ENCODE peak calls at places on chromosome 5, in seven cellular contexts. N, X, R, C, H, K and L are unnamed samples.

GRCh38 chr5:64838376-64838775 is 69.6 kb downstream of the CWC27 start:
- DNase-seq in X (no peak), H (no peak), N (no peak), C (no peak), K (peak; percentile 68), R (no peak), L (peak; percentile 52)

GRCh38 chr5:115551415-115551814 is 6.8 kb upstream of the FEM1C start:
- DNase-seq in N (no peak), K (no peak), H (peak; percentile 29), R (no peak), C (no peak), X (no peak), L (no peak)

GRCh38 chr5:116436674-116437350 is 137.8 kb downstream of the SEMA6A start:
- DNase-seq in K (no peak), C (no peak), N (no peak), R (no peak), X (no peak), H (no peak), L (no peak)

GRCh38 chr5:103774736-103775135 is 212.1 kb upstream of the NUDT12 start:
- DNase-seq in H (peak; percentile 9), C (no peak), R (no peak), X (no peak), N (no peak), K (peak; percentile 5), L (no peak)

GRCh38 chr5:160083012-160083436 is 36.2 kb downstream of the PWWP2A start:
- DNase-seq in N (no peak), X (no peak), K (peak; percentile 81), C (no peak), R (no peak), H (peak; percentile 42), L (peak; percentile 79)

GRCh38 chr5:35229076-35230042 is 928 bp downstream of the PRLR start:
- DNase-seq in R (no peak), K (no peak), N (peak; percentile 34), X (no peak), C (no peak), H (peak; percentile 23), L (no peak)

GRCh38 chr5:159911349-159911748 is 4.9 kb upstream of the ADRA1B start:
- DNase-seq in K (no peak), N (no peak), X (no peak), R (no peak), H (peak; percentile 84), C (no peak), L (no peak)

GRCh38 chr5:52738095-52738506 is 49.6 kb upstream of the ITGA1 start:
- DNase-seq in R (no peak), K (peak; percentile 71), X (no peak), N (no peak), H (no peak), C (no peak), L (peak; percentile 21)

GRCh38 chr5:3311443-3311842 is 284.2 kb upstream of the IRX1 start:
- DNase-seq in X (no peak), R (no peak), C (no peak), K (no peak), N (no peak), H (no peak), L (no peak)

GRCh38 chr5:156963125-156963524 is at the start of gene TIMD4:
- DNase-seq in R (no peak), C (no peak), H (no peak), N (no peak), K (no peak), X (no peak), L (no peak)

GRCh38 chr5:135498662-135498995 is 37.1 kb downstream of the NEUROG1 start:
- DNase-seq in N (no peak), R (no peak), K (no peak), X (no peak), C (no peak), H (no peak), L (no peak)

GRCh38 chr5:114319821-114320220 is 42.0 kb upstream of the KCNN2 start:
- DNase-seq in R (no peak), N (no peak), H (no peak), K (peak; percentile 82), X (no peak), C (no peak), L (peak; percentile 94)

GRCh38 chr5:180630426-180630825 is 19.0 kb downstream of the FLT4 start:
- DNase-seq in N (no peak), R (no peak), X (no peak), C (peak; percentile 21), H (no peak), K (no peak), L (no peak)

GRCh38 chr5:172902497-172903472 is 56.4 kb upstream of the RPL26L1 start:
- DNase-seq in C (peak; percentile 87), R (peak; percentile 8), K (peak; percentile 99), N (peak; percentile 93), X (peak; percentile 92), H (peak; percentile 99), L (peak; percentile 46)

GRCh38 chr5:172688735-172689572 is 47.9 kb downstream of the NEURL1B start:
- DNase-seq in C (peak; percentile 50), N (peak; percentile 47), X (no peak), K (peak; percentile 11), H (no peak), R (no peak), L (peak; percentile 27)

GRCh38 chr5:139371482-139372435 is 11.3 kb downstream of the SLC23A1 start:
- DNase-seq in C (peak; percentile 75), H (no peak), K (peak; percentile 43), R (no peak), X (no peak), N (peak; percentile 44), L (no peak)

GRCh38 chr5:120298981-120299380 is 165.1 kb upstream of the PRR16 start:
- DNase-seq in H (no peak), R (no peak), X (no peak), N (no peak), C (no peak), K (no peak), L (no peak)

GRCh38 chr5:78778538-78778937 is 130.0 kb upstream of the LHFPL2 start:
- DNase-seq in C (peak; percentile 51), H (no peak), N (no peak), R (no peak), K (peak; percentile 81), X (no peak), L (no peak)

GRCh38 chr5:179268399-179268952 is 76.8 kb downstream of the ADAMTS2 start:
- DNase-seq in N (peak; percentile 54), K (no peak), H (no peak), R (no peak), X (no peak), C (no peak), L (no peak)

GRCh38 chr5:131386779-131387178 is 122.9 kb downstream of the CDC42SE2 start:
- DNase-seq in X (no peak), H (no peak), C (no peak), R (no peak), N (no peak), K (peak; percentile 20), L (peak; percentile 83)

GRCh38 chr5:36496471-36496870 is 109.9 kb upstream of the SLC1A3 start:
- DNase-seq in H (no peak), C (no peak), N (no peak), R (no peak), K (no peak), X (no peak), L (no peak)

GRCh38 chr5:111757582-111758283 is 739 bp upstream of the NREP start:
- DNase-seq in C (peak; percentile 98), X (peak; percentile 87), R (peak; percentile 55), H (peak; percentile 87), K (peak; percentile 93), N (peak; percentile 93), L (peak; percentile 90)
- TF ChIP-seq CTCF in C (no peak), X (no peak), R (no peak), H (no peak), K (peak; percentile 16), N (no peak), L (no peak)

GRCh38 chr5:134004626-134005414 is at the start of gene VDAC1:
- DNase-seq in K (peak; percentile 88), R (peak; percentile 56), H (peak; percentile 88), C (peak; percentile 87), N (peak; percentile 81), X (peak; percentile 81), L (peak; percentile 85)

GRCh38 chr5:134003064-134003956 is 1.5 kb downstream of the VDAC1 start:
- DNase-seq in N (no peak), X (no peak), R (no peak), K (no peak), C (no peak), H (no peak), L (no peak)

GRCh38 chr5:134005415-134006118 is 792 bp upstream of the VDAC1 start:
- DNase-seq in C (peak; percentile 57), R (no peak), K (no peak), X (peak; percentile 42), H (peak; percentile 48), N (peak; percentile 54), L (no peak)

GRCh38 chr5:134001938-134002731 is 2.6 kb downstream of the VDAC1 start:
- DNase-seq in K (no peak), N (no peak), C (no peak), R (no peak), X (no peak), H (no peak), L (no peak)

DNA sequence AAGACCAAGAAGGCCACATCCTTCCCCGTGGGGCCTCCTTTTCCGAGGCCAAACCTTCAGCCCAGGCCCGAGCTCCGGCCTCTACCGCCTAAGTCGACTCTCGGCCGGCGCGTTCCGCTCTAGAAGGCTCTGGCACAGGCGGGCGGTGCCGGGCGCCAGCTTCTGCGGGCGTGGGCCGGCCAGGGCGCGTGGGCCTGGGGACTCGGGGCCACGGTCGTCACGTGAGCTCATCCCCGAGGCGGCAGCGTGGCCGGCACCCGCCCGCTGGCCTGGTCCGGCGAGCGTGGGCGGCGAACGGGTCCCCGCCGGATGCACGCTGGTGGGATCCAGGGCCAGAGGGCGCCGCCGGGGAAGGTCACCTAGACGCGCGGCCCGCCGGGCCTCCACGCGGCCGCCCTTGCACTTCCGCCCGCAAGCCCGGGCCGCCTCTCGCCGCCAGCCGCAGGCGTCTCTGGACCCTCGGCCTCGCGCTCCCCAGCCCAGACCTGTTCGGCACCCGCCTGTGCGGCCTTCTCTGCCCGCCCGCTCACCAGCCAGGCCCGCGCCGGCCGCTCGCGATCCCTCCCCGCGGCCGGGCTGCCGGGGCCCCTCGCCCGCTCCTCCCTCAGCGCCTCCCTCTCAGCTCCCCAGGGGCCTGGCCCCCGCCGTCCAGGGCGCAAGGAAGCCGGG is 684 bp downstream of the VDAC1 start:
- DNase-seq in H (peak; percentile 49), R (no peak), N (peak; percentile 68), K (peak; percentile 42), C (peak; percentile 76), X (peak; percentile 64), L (peak; percentile 55)
- TF ChIP-seq POLR2A in H (no peak), R (no peak), N (no peak), K (peak; percentile 66), C (no peak), X (no peak), L (no peak)

DNA sequence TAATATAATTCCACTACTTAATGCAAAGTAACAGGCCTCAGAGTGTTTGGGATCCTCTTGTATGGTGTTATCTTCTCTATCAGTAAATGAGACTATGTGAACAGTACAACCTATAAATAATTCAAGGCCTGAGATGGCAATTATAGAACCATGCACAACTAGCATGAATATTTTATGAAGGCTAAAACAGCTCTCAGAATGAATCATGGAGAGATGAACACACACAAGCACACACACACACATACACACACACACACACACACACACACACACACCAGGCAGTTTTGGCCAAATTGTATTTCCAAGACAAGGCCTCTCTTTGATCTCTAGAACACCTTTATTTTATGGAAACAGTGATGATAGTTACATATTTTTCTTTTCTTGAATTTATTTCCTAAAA is 224.9 kb downstream of the EBF1 start:
- DNase-seq in R (no peak), K (no peak), N (no peak), H (no peak), X (no peak), C (no peak), L (no peak)
- H3K4me1 ChIP-seq in R (no peaks in the 10 kb centered on the region), K (no peaks in the 10 kb centered on the region), N (peaks cover 18% of the 10 kb centered on the region), H (peaks cover 16% of the 10 kb centered on the region), X (peaks cover 18% of the 10 kb centered on the region), C (peaks cover 32% of the 10 kb centered on the region), L (no peaks in the 10 kb centered on the region)

GRCh38 chr5:143196601-143197259 is 206.8 kb downstream of the NR3C1 start:
- DNase-seq in N (no peak), R (no peak), K (no peak), X (no peak), H (no peak), C (no peak), L (no peak)
- TF ChIP-seq CTCF in N (no peak), R (no peak), K (peak; percentile 30), X (no peak), H (no peak), C (no peak), L (no peak)